ENCODE peak calls at places on chromosomes 12 and 14, in six cellular contexts. L is adrenal gland; C is myocyte; W is Ammon's horn; Q is GM04503; B is CD8-positive, alpha-beta T cell. X is an unnamed sample.

GRCh38 chr12:39235990-39236767 is 206.7 kb downstream of the KIF21A start:
- DNase-seq in L (no peak), C (no peak), W (no peak), Q (no peak), B (no peak), X (no peak)

GRCh38 chr12:85779768-85780167 is 56.4 kb downstream of the RASSF9 start:
- DNase-seq in L (no peak), C (no peak), W (no peak), Q (no peak), B (no peak), X (no peak)

GRCh38 chr12:24360461-24360860 is 411.0 kb upstream of the SOX5 start:
- DNase-seq in L (no peak), C (no peak), W (no peak), Q (no peak), B (no peak), X (no peak)

GRCh38 chr12:113130457-113131135 is 5.0 kb downstream of the RASAL1 start:
- DNase-seq in L (peak), C (peak), W (peak), Q (no peak), B (no peak), X (no peak)

GRCh38 chr12:4245446-4245845 is 28.1 kb upstream of the CCND2 start:
- DNase-seq in L (no peak), C (no peak), W (no peak), Q (no peak), B (no peak), X (no peak)

GRCh38 chr12:7411343-7411742 is 32.6 kb downstream of the CD163L1 start:
- DNase-seq in L (no peak), C (no peak), W (no peak), Q (no peak), B (no peak), X (no peak)

GRCh38 chr14:80507292-80507869 is 296.1 kb upstream of the DIO2 start:
- DNase-seq in L (no peak), C (no peak), W (no peak), Q (no peak), B (no peak), X (no peak)

GRCh38 chr12:517538-517937 is 57.8 kb downstream of the B4GALNT3 start:
- DNase-seq in L (no peak), C (no peak), W (no peak), Q (no peak), B (no peak), X (no peak)

GRCh38 chr12:2834581-2835491 is at the start of gene NRIP2:
- DNase-seq in L (peak), C (peak), W (peak), Q (no peak), B (no peak), X (no peak)

GRCh38 chr12:12327802-12328201 is 22.2 kb downstream of the MANSC1 start:
- DNase-seq in L (no peak), C (peak), W (peak), Q (no peak), B (no peak), X (peak)

GRCh38 chr12:96208346-96208745 is 14.2 kb downstream of the ELK3 start:
- DNase-seq in L (no peak), C (no peak), W (no peak), Q (peak), B (no peak), X (peak)

GRCh38 chr14:103698380-103699260 is 16.6 kb downstream of the XRCC3 start:
- DNase-seq in L (peak), C (no peak), W (no peak), Q (no peak), B (no peak), X (no peak)

GRCh38 chr14:49754570-49755097 is 13.3 kb upstream of the KLHDC2 start:
- DNase-seq in L (no peak), C (no peak), W (no peak), Q (no peak), B (no peak), X (no peak)

X was measured in GM04504.